ENCODE peak calls at places on chromosomes 5 and 9, in seven cellular contexts. M, W, K, H, Z, Q and D are unnamed samples.

GRCh38 chr5:152188219-152188618 is 216.9 kb downstream of the NMUR2 start:
- DNase-seq in Q (no peak), M (no peak), W (no peak), H (no peak), Z (no peak), K (no peak), D (no peak)

GRCh38 chr5:78062645-78063044 is 231.9 kb downstream of the AP3B1 start:
- DNase-seq in W (no peak), H (no peak), M (no peak), Z (no peak), Q (no peak), K (no peak), D (no peak)

GRCh38 chr9:15873573-15874177 is 320.8 kb downstream of the CCDC171 start:
- DNase-seq in Q (peak; percentile 11), Z (no peak), K (no peak), M (no peak), H (peak; percentile 48), W (no peak), D (no peak)

GRCh38 chr5:115419794-115420585 is 123.5 kb upstream of the CCDC112 start:
- DNase-seq in W (no peak), H (no peak), M (no peak), K (no peak), Q (no peak), Z (peak; percentile 92), D (no peak)

GRCh38 chr9:16871358-16872151 is 1.1 kb upstream of the BNC2 start:
- DNase-seq in H (peak; percentile 57), W (peak; percentile 63), M (peak; percentile 47), Q (no peak), Z (peak; percentile 48), K (no peak), D (peak; percentile 81)

GRCh38 chr5:159095882-159096554 is 3.7 kb downstream of the EBF1 start:
- DNase-seq in Q (no peak), Z (no peak), W (no peak), K (no peak), M (peak; percentile 50), H (no peak), D (no peak)

GRCh38 chr5:145433077-145433476 is 402.1 kb downstream of the PRELID2 start:
- DNase-seq in W (no peak), K (no peak), M (no peak), Z (no peak), H (no peak), Q (no peak), D (no peak)

GRCh38 chr5:152514827-152515397 is 109.8 kb upstream of the NMUR2 start:
- DNase-seq in W (no peak), H (peak; percentile 41), Z (no peak), M (no peak), K (no peak), Q (no peak), D (no peak)

GRCh38 chr5:78806544-78806943 is 158.0 kb upstream of the LHFPL2 start:
- DNase-seq in M (no peak), Q (no peak), W (no peak), K (no peak), Z (peak; percentile 82), H (no peak), D (no peak)

GRCh38 chr5:128257096-128257495 is 173.5 kb downstream of the SLC12A2 start:
- DNase-seq in K (no peak), Q (no peak), W (no peak), M (no peak), Z (no peak), H (no peak), D (no peak)

GRCh38 chr5:151312749-151313324 is 9.3 kb upstream of the SLC36A3 start:
- DNase-seq in Z (peak; percentile 38), W (no peak), Q (no peak), K (no peak), M (no peak), H (no peak), D (no peak)

GRCh38 chr9:119365291-119366027 is 3.8 kb downstream of the BRINP1 start:
- DNase-seq in W (no peak), Q (no peak), M (peak; percentile 87), H (peak; percentile 15), K (no peak), Z (no peak), D (no peak)

GRCh38 chr5:111472096-111472495 is 40.2 kb downstream of the STARD4 start:
- DNase-seq in W (no peak), Q (no peak), K (no peak), M (no peak), H (no peak), Z (no peak), D (no peak)

GRCh38 chr5:178832618-178833201 is 27.0 kb upstream of the ZNF354B start:
- DNase-seq in K (no peak), H (no peak), W (no peak), Z (no peak), M (peak; percentile 37), Q (no peak), D (no peak)

GRCh38 chr9:72149231-72149975 is at the start of gene GDA:
- DNase-seq in H (no peak), K (no peak), M (peak; percentile 42), Z (no peak), W (no peak), Q (no peak), D (no peak)

GRCh38 chr9:37464426-37465248 is 613 bp downstream of the ZBTB5 start:
- DNase-seq in Q (no peak), K (peak; percentile 62), H (peak; percentile 76), W (peak; percentile 77), Z (peak; percentile 74), M (no peak), D (peak; percentile 92)

GRCh38 chr5:133506165-133506564 is 106.2 kb downstream of the FSTL4 start:
- DNase-seq in W (no peak), M (no peak), Z (peak; percentile 22), H (no peak), K (no peak), Q (no peak), D (no peak)

GRCh38 chr5:139660105-139660915 is 12.2 kb downstream of the CXXC5 start:
- DNase-seq in Z (peak; percentile 82), W (no peak), K (no peak), Q (no peak), M (no peak), H (no peak), D (peak; percentile 91)

GRCh38 chr9:81585191-81585763 is 104.1 kb downstream of the TLE1 start:
- DNase-seq in W (no peak), K (no peak), H (no peak), Q (no peak), Z (no peak), M (no peak), D (no peak)

GRCh38 chr9:127131871-127132270 is 9.4 kb upstream of the ANGPTL2 start:
- DNase-seq in H (no peak), M (peak; percentile 19), Z (no peak), Q (no peak), K (no peak), W (no peak), D (no peak)
- H3K27ac ChIP-seq in H (no peak overlapping the region), M (no peak overlapping the region), Z (peak overlapping the region; percentile 77), Q (no peak overlapping the region), K (no peak overlapping the region), W (no peak overlapping the region), D (peak overlapping the region; percentile 61)

GRCh38 chr5:103254921-103255320 is 3.6 kb upstream of the MACIR start:
- DNase-seq in Q (no peak), Z (no peak), M (no peak), K (no peak), W (no peak), H (no peak), D (no peak)

GRCh38 chr5:103255666-103256065 is 2.9 kb upstream of the MACIR start:
- DNase-seq in Q (no peak), Z (no peak), W (no peak), K (no peak), H (no peak), M (no peak), D (no peak)

GRCh38 chr5:103258368-103258956 is at the start of gene MACIR:
- DNase-seq in H (peak; percentile 99), W (peak; percentile 94), Z (peak; percentile 99), M (peak; percentile 99), Q (peak; percentile 91), K (peak; percentile 91), D (peak; percentile 99)

GRCh38 chr5:103258957-103259704 is 568 bp downstream of the MACIR start:
- DNase-seq in H (peak; percentile 73), Z (peak; percentile 58), K (peak; percentile 46), M (no peak), Q (peak; percentile 71), W (peak; percentile 41), D (peak; percentile 84)

GRCh38 chr5:103256178-103256577 is 2.4 kb upstream of the MACIR start:
- DNase-seq in Q (no peak), K (no peak), H (no peak), W (no peak), M (no peak), Z (no peak), D (no peak)
- H3K4me1 ChIP-seq in Q (no peaks in the 10 kb centered on the region), K (peaks cover 8% of the 10 kb centered on the region), H (no peaks in the 10 kb centered on the region), W (no peaks in the 10 kb centered on the region), M (no peaks in the 10 kb centered on the region), Z (peaks cover 7% of the 10 kb centered on the region), D (peaks cover 4% of the 10 kb centered on the region)

GRCh38 chr9:127946728-127947127 is 9.1 kb upstream of the DPM2 start:
- DNase-seq in K (no peak), H (no peak), W (no peak), Z (no peak), M (no peak), Q (no peak), D (no peak)

GRCh38 chr9:127947841-127948710 is 10.4 kb upstream of the DPM2 start:
- DNase-seq in M (no peak), H (no peak), Q (no peak), Z (no peak), K (no peak), W (no peak), D (no peak)

GRCh38 chr9:127949827-127950512 is 12.3 kb upstream of the DPM2 start:
- DNase-seq in H (no peak), W (no peak), M (no peak), Q (no peak), K (no peak), Z (no peak), D (no peak)

GRCh38 chr9:127953768-127954505 is 16.3 kb upstream of the DPM2 start:
- DNase-seq in Q (peak; percentile 46), K (no peak), Z (no peak), H (no peak), M (no peak), W (no peak), D (no peak)

GRCh38 chr9:127950513-127951210 is 13.0 kb upstream of the DPM2 start:
- DNase-seq in W (no peak), Q (no peak), Z (no peak), H (no peak), M (no peak), K (no peak), D (no peak)
- H3K27ac ChIP-seq in W (no peak overlapping the region), Q (peak overlapping the region; percentile 84), Z (no peak overlapping the region), H (no peak overlapping the region), M (no peak overlapping the region), K (peak overlapping the region; percentile 33), D (no peak overlapping the region)

DNA sequence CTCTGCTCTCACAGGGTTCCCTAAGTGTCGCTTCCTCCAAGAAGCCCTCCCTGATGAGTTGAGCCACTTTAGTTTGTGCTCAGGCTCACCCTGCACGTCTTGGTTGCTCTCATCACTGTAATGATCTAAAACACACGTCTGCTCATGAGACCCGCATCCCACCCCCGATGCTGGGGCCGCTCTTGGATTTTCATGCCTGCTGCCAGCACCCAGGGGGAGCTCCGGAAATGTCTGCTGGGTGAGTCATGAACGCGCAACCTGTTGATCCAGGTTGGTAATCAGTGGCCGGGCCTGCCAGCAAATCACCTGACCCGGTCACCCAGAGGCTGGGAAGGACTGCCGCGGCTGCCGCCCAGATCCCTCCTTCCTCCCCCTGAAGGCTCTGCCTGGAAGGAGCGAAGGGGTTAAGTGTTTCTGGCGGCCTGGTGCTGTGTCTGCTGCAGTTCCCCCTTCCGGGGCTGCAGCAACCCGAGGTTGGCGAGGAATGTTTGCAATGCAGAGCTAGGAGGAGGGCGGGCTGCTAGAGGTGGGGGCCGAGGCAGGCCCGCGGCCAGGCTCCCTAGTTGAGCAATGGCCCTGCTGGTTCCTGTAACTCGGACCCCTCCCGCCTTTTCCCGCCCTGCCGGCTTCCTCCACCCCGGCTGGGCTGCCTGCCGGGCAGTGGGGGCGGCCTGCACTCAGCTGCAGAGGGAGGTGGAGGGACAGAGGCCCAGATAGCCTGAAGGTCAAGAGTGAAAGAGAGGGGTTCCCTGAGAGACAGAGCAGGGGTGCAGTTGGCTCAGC is 156.1 kb upstream of the IER5L start:
- DNase-seq in W (peak; percentile 95), M (peak; percentile 99), Z (peak; percentile 85), Q (peak; percentile 31), K (no peak), H (no peak), D (peak; percentile 97)
- H3K4me1 ChIP-seq in W (peaks cover 19% of the 10 kb centered on the region), M (peaks cover 8% of the 10 kb centered on the region), Z (peaks cover 32% of the 10 kb centered on the region), Q (peaks cover 28% of the 10 kb centered on the region), K (peaks cover 9% of the 10 kb centered on the region), H (peaks cover 4% of the 10 kb centered on the region), D (peaks cover 43% of the 10 kb centered on the region)